ENCODE peak calls at places on chromosomes 13 and 19, in ten cellular contexts. L is occipital lobe; Q is CD8-positive, alpha-beta memory T cell; B is anterior cingulate cortex; U is IMR-90; F is stimulated activated CD4-positive, alpha-beta T cell treated with anti-CD3 and anti-CD28 coated beads, Interleukin-2, amount 100 ng/mL, for 48 hours; G is lung microvascular endothelial cell; W is heart right ventricle; A is CD4-positive, alpha-beta T cell; O is G401. M is an unnamed sample.

GRCh38 chr19:7554990-7555864 is 19.7 kb downstream of the PNPLA6 start:
- DNase-seq in W (no peak), F (peak), A (no peak), U (no peak), B (no peak), G (no peak), O (no peak), Q (no peak), L (no peak), M (no peak)

GRCh38 chr13:41557719-41558118 is 100.4 kb downstream of the RGCC start:
- DNase-seq in W (no peak), A (no peak), B (no peak), U (no peak), O (no peak), Q (no peak), L (no peak), G (no peak), F (no peak), M (no peak)

GRCh38 chr19:2371656-2372055 is 11.6 kb downstream of the TMPRSS9 start:
- DNase-seq in W (no peak), B (no peak), F (no peak), L (no peak), Q (no peak), O (no peak), U (peak), G (no peak), A (no peak), M (no peak)

GRCh38 chr13:34640179-34640929 is 301.7 kb upstream of the NBEA start:
- DNase-seq in O (no peak), L (no peak), B (no peak), G (no peak), U (no peak), F (no peak), A (no peak), W (no peak), Q (no peak), M (no peak)

GRCh38 chr13:47680752-47681151 is 320.3 kb downstream of the SUCLA2 start:
- DNase-seq in F (no peak), B (no peak), W (no peak), L (no peak), G (no peak), Q (no peak), O (no peak), U (peak), A (no peak), M (no peak)

GRCh38 chr13:110759710-110760109 is 46.2 kb downstream of the ING1 start:
- DNase-seq in B (no peak), F (no peak), A (no peak), U (peak), G (no peak), L (no peak), W (no peak), O (no peak), Q (no peak), M (no peak)

GRCh38 chr13:97468331-97468730 is 34.4 kb downstream of the RAP2A start:
- DNase-seq in U (peak), L (no peak), B (no peak), G (no peak), O (no peak), Q (no peak), A (no peak), W (no peak), F (no peak), M (no peak)

GRCh38 chr19:48745208-48745995 is 1.3 kb downstream of the IZUMO1 start:
- DNase-seq in F (peak), G (peak), W (peak), L (peak), U (peak), B (peak), A (peak), O (peak), Q (peak), M (no peak)

GRCh38 chr19:3176715-3177501 is 1.7 kb upstream of the S1PR4 start:
- DNase-seq in G (no peak), F (no peak), Q (peak), O (no peak), L (no peak), B (no peak), W (no peak), A (peak), U (peak), M (peak)

GRCh38 chr19:10006752-10007323 is 3.5 kb downstream of the COL5A3 start:
- DNase-seq in F (no peak), A (no peak), G (no peak), Q (no peak), W (no peak), U (no peak), O (no peak), B (no peak), L (no peak), M (no peak)